ENCODE peak calls at places on chromosomes 5 and 9, in seven cellular contexts. I, O, X, B, P, K and U are unnamed samples.

GRCh38 chr5:55701462-55702103 is 10.5 kb downstream of the SLC38A9 start:
- DNase-seq in B (no peak), O (no peak), I (no peak), P (no peak), X (no peak), K (no peak), U (no peak)

GRCh38 chr5:57862471-57863282 is 380.1 kb upstream of the ACTBL2 start:
- DNase-seq in X (peak; percentile 34), B (no peak), O (no peak), K (no peak), P (peak; percentile 53), I (peak; percentile 69), U (no peak)

GRCh38 chr9:19989213-19989612 is 200.4 kb upstream of the SLC24A2 start:
- DNase-seq in B (no peak), K (no peak), P (no peak), X (no peak), I (no peak), O (no peak), U (no peak)

GRCh38 chr5:16913840-16914435 is 22.1 kb downstream of the MYO10 start:
- DNase-seq in I (no peak), X (no peak), B (no peak), O (peak; percentile 78), K (peak; percentile 61), P (no peak), U (no peak)

GRCh38 chr5:100644206-100644605 is 109.0 kb downstream of the FAM174A start:
- DNase-seq in P (no peak), K (no peak), O (no peak), B (no peak), I (no peak), X (no peak), U (no peak)

GRCh38 chr5:60883229-60883628 is 39.2 kb upstream of the ELOVL7 start:
- DNase-seq in O (no peak), P (no peak), B (peak; percentile 36), K (no peak), X (no peak), I (no peak), U (no peak)

GRCh38 chr9:72526901-72527800 is 5.7 kb downstream of the TMC1 start:
- DNase-seq in X (peak; percentile 65), O (peak; percentile 53), P (peak; percentile 79), I (peak; percentile 93), K (peak; percentile 68), B (peak; percentile 75), U (no peak)

GRCh38 chr9:83491995-83492394 is 46.2 kb downstream of the FRMD3 start:
- DNase-seq in X (no peak), O (no peak), K (no peak), I (no peak), P (no peak), B (no peak), U (no peak)

GRCh38 chr9:72210522-72210921 is 61.3 kb downstream of the GDA start:
- DNase-seq in B (no peak), K (no peak), P (no peak), I (no peak), X (no peak), O (no peak), U (no peak)

GRCh38 chr5:115838885-115839518 is 2.4 kb downstream of the ATG12 start:
- DNase-seq in I (peak; percentile 53), B (peak; percentile 53), P (no peak), K (no peak), X (no peak), O (no peak), U (no peak)

GRCh38 chr5:71839049-71839834 is 120.2 kb downstream of the CARTPT start:
- DNase-seq in I (no peak), X (no peak), P (no peak), K (no peak), O (no peak), B (no peak), U (no peak)

GRCh38 chr9:110255417-110256141 is 728 bp downstream of the TXN start:
- DNase-seq in X (peak; percentile 27), P (peak; percentile 36), K (peak; percentile 73), O (peak; percentile 80), B (no peak), I (peak; percentile 47), U (peak; percentile 6)

GRCh38 chr5:125798311-125798710 is 624.9 kb upstream of the GRAMD2B start:
- DNase-seq in O (no peak), B (no peak), K (no peak), X (no peak), I (peak; percentile 42), P (no peak), U (no peak)

GRCh38 chr5:173468821-173469251 is 140.6 kb upstream of the STC2 start:
- DNase-seq in O (no peak), B (no peak), X (no peak), I (peak; percentile 44), P (no peak), K (no peak), U (no peak)

GRCh38 chr5:141823056-141823455 is 55.2 kb downstream of the PCDH1 start:
- DNase-seq in P (no peak), I (no peak), B (no peak), X (no peak), K (no peak), O (no peak), U (no peak)

GRCh38 chr5:41796061-41796460 is 74.2 kb downstream of the OXCT1 start:
- DNase-seq in I (no peak), P (no peak), X (no peak), O (no peak), B (no peak), K (no peak), U (no peak)

GRCh38 chr9:117405950-117406705 is 8.7 kb downstream of the ASTN2 start:
- DNase-seq in P (no peak), X (no peak), K (no peak), I (no peak), B (no peak), O (no peak), U (no peak)

GRCh38 chr9:128159784-128160602 is at the start of gene BBLN:
- DNase-seq in K (peak; percentile 96), I (peak; percentile 85), P (peak; percentile 95), B (peak; percentile 95), O (peak; percentile 96), X (peak; percentile 91), U (peak; percentile 75)

DNA sequence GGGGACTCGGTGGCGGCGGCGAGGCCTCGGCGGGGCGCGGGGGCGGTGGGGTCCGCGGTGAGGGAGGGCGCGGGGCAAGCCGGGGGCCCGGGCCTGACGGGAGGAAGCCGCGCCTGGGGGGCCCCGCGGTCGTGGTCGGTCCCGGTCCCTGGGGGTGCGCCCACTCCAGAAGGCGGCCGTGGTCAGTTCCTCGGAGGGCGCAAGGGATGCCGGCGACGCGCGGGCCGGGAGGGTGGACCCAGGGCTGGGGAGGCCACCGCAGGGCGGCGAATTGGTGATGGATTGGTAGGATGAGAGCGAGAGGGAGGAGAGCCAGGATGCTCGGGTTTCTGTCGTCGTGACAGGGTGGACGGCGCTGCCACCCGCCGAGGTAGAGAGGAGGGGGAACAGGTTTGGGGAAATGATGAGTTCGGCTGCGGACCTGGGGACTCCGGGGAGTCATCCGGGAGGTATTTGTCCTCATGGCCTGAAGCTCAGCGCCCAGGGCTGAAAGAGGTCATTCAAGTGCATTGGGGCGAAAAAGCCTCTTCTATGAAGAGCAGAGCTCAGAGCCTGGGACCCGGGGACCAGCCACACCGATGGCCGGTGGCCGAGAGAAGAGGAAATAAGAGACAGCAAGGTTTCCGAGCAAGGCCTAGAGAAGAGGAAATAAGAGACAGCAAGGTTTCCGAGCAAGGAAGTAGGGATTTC is 542 bp downstream of the GNG10 start:
- DNase-seq in X (peak; percentile 8), B (peak; percentile 65), O (peak; percentile 37), I (peak; percentile 13), P (no peak), K (peak; percentile 30), U (no peak)
- TF ChIP-seq POLR2A in X (no peak), B (no peak), O (no peak), I (no peak), P (no peak), K (no peak), U (no peak)

DNA sequence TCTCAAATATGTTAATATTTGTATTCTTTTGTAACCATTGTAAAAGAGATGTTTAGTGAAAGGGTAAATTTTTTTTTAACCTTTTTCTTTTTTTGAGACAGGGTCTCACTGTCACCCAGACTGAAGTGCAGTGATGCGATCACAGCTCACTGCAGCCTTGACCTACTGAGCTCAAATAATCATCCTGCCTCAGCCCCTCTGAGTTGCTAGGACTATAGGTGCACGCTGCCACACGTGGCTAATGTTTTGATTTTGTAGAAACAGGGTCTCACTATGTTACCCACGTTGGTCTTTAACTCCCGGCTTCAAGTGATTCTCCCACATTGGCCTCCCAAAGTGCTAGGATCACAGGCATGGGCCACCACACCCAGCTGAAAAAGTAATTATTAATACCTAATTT is 58.0 kb upstream of the CDK5RAP2 start:
- DNase-seq in P (no peak), X (no peak), I (no peak), K (no peak), O (no peak), B (no peak), U (no peak)
- H3K27ac ChIP-seq in P (no peak overlapping the region), X (no peak overlapping the region), I (no peak overlapping the region), K (no peak overlapping the region), O (no peak overlapping the region), B (peak overlapping the region; percentile 94), U (no peak overlapping the region)

GRCh38 chr5:90402521-90403255 is 6.9 kb downstream of the CETN3 start:
- DNase-seq in I (peak; percentile 1), P (no peak), O (no peak), B (no peak), X (no peak), K (no peak), U (no peak)
- TF ChIP-seq POLR2A in I (no peak), P (no peak), O (no peak), B (no peak), X (no peak), K (no peak), U (no peak)

GRCh38 chr5:80192507-80193241 is 63.2 kb downstream of the SERINC5 start:
- DNase-seq in I (peak; percentile 51), X (no peak), O (peak; percentile 20), K (no peak), B (no peak), P (no peak), U (no peak)

GRCh38 chr5:80189701-80190100 is 66.1 kb downstream of the SERINC5 start:
- DNase-seq in B (no peak), P (no peak), I (no peak), K (no peak), O (no peak), X (no peak), U (no peak)

GRCh38 chr5:80191991-80192398 is 63.9 kb downstream of the SERINC5 start:
- DNase-seq in X (no peak), P (no peak), B (no peak), K (no peak), I (no peak), O (no peak), U (no peak)

GRCh38 chr5:80191397-80191796 is 64.5 kb downstream of the SERINC5 start:
- DNase-seq in K (no peak), O (no peak), P (no peak), B (no peak), X (no peak), I (no peak), U (no peak)

DNA sequence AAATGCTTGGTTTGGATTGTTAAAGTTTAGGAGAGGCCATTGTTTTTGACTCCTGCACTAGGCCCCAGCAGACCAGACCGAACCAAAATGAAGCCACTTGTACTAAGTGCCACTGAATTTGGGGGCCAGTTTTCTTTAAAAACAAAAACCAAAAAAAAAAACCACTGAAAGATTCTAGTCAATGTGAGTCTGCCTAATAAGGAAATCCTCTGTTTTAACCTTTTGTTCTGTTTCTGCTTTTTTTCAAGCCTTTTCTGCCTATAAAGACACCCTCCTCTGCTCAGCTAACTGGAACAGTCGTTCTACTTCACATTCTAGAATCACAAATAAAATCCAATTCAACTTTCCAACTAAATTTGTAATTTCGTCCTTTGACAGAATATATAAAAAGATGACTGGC is 64.9 kb downstream of the SERINC5 start:
- DNase-seq in O (no peak), P (no peak), B (no peak), K (no peak), X (no peak), I (no peak), U (no peak)
- H3K27ac ChIP-seq in O (peak overlapping the region; percentile 64), P (no peak overlapping the region), B (no peak overlapping the region), K (peak overlapping the region; percentile 28), X (peak overlapping the region; percentile 30), I (no peak overlapping the region), U (peak overlapping the region; percentile 21)